ENCODE peak calls at places on chromosomes 11 and 22, in six cellular contexts. B is endothelial cell, U is NAMALWA, F is GM10248, Y is NCI-H1417, L is heart left ventricle. J is an unnamed sample.

GRCh38 chr11:57735655-57736298 is 5.5 kb upstream of the SELENOH start:
- DNase-seq in F (no peak), U (no peak), Y (no peak), L (no peak), B (no peak), J (no peak)

GRCh38 chr22:44801476-44801875 is 49.1 kb downstream of the ARHGAP8 start:
- DNase-seq in U (no peak), B (no peak), F (no peak), L (no peak), Y (no peak), J (no peak)

GRCh38 chr11:33474866-33475265 is 217.7 kb downstream of the HIPK3 start:
- DNase-seq in F (no peak), B (no peak), Y (no peak), U (no peak), L (no peak), J (no peak)

GRCh38 chr11:117985953-117986887 is at the start of gene IL10RA:
- DNase-seq in B (peak), F (peak), Y (peak), L (peak), U (peak), J (peak)

GRCh38 chr11:101428918-101429317 is 154.9 kb downstream of the TRPC6 start:
- DNase-seq in U (peak), B (no peak), L (no peak), F (no peak), Y (no peak), J (no peak)

GRCh38 chr11:114892381-114893197 is 214.3 kb downstream of the NXPE2 start:
- DNase-seq in U (peak), L (no peak), B (peak), F (no peak), Y (no peak), J (no peak)

GRCh38 chr11:10891321-10891720 is 33.5 kb upstream of the ZBED5 start:
- DNase-seq in F (no peak), U (no peak), L (no peak), B (no peak), Y (no peak), J (no peak)

GRCh38 chr11:61120865-61121831 is 18.9 kb downstream of the CD5 start:
- DNase-seq in F (no peak), Y (no peak), B (no peak), U (peak), L (no peak), J (no peak)

GRCh38 chr11:78417175-78417887 is at the start of gene GAB2:
- DNase-seq in U (no peak), Y (peak), B (peak), L (peak), F (no peak), J (peak)

GRCh38 chr22:28728621-28729313 is 12.9 kb downstream of the CHEK2 start:
- DNase-seq in F (no peak), Y (no peak), U (no peak), B (no peak), L (no peak), J (no peak)

GRCh38 chr11:46701078-46701654 is 335 bp downstream of the ZNF408 start:
- DNase-seq in F (no peak), B (no peak), L (no peak), U (peak), Y (no peak), J (peak)

GRCh38 chr11:64729851-64730382 is 6.9 kb upstream of the NRXN2 start:
- DNase-seq in Y (peak), F (no peak), U (no peak), B (peak), L (peak), J (no peak)

GRCh38 chr22:33210129-33210784 is 152.1 kb upstream of the SYN3 start:
- DNase-seq in F (peak), L (no peak), B (peak), U (peak), Y (peak), J (no peak)